ENCODE peak calls at places on chromosome 4, in five cellular contexts. A is body of pancreas, V is right lobe of liver, P is left lung, R is fibroblast of mammary gland. H is an unnamed sample.

GRCh38 chr4:7647932-7648812 is 213.4 kb upstream of the PSAPL1 start:
- DNase-seq in A (no peak), V (peak; percentile 47), P (peak; percentile 83), R (peak; percentile 76), H (peak; percentile 98)

GRCh38 chr4:173821031-173821430 is 291.0 kb upstream of the HAND2 start:
- DNase-seq in A (no peak), V (no peak), P (no peak), R (peak; percentile 74), H (no peak)

GRCh38 chr4:156686120-156686519 is 285.5 kb downstream of the PDGFC start:
- DNase-seq in A (no peak), V (no peak), P (no peak), R (peak; percentile 96), H (no peak)

GRCh38 chr4:1716065-1716945 is 4.2 kb upstream of the SLBP start:
- DNase-seq in A (no peak), V (no peak), P (no peak), R (no peak), H (no peak)

GRCh38 chr4:185039508-185040273 is 21.4 kb downstream of the HELT start:
- DNase-seq in A (peak; percentile 52), V (no peak), P (no peak), R (peak; percentile 66), H (peak; percentile 52)

GRCh38 chr4:48290146-48290772 is 20.6 kb upstream of the TEC start:
- DNase-seq in A (peak; percentile 26), V (no peak), P (no peak), R (peak; percentile 42), H (no peak)

GRCh38 chr4:81913427-81913878 is 441.7 kb upstream of the RASGEF1B start:
- DNase-seq in A (peak; percentile 49), V (no peak), P (peak; percentile 56), R (peak; percentile 41), H (peak; percentile 55)

GRCh38 chr4:153619811-153620210 is 64.3 kb upstream of the TLR2 start:
- DNase-seq in A (no peak), V (no peak), P (no peak), R (no peak), H (no peak)

GRCh38 chr4:158768577-158769174 is at the start of gene FNIP2:
- DNase-seq in A (peak; percentile 84), V (peak; percentile 90), P (peak; percentile 95), R (peak; percentile 58), H (peak; percentile 63)

GRCh38 chr4:186840222-186840701 is 116.6 kb upstream of the FAT1 start:
- DNase-seq in A (no peak), V (no peak), P (no peak), R (peak; percentile 92), H (no peak)

GRCh38 chr4:28369504-28369903 is 1508.9 kb downstream of the STIM2 start:
- DNase-seq in A (no peak), V (no peak), P (no peak), R (peak; percentile 56), H (no peak)

GRCh38 chr4:41889328-41889727 is 45.9 kb upstream of the TMEM33 start:
- DNase-seq in A (no peak), V (no peak), P (no peak), R (no peak), H (no peak)

GRCh38 chr4:55214172-55214571 is 88.8 kb upstream of the KDR start:
- DNase-seq in A (no peak), V (no peak), P (no peak), R (no peak), H (no peak)

GRCh38 chr4:184384810-184385557 is 89.4 kb downstream of the IRF2 start:
- DNase-seq in A (no peak), V (no peak), P (no peak), R (no peak), H (no peak)

GRCh38 chr4:74671074-74671698 is 123.1 kb downstream of the BTC start:
- DNase-seq in A (peak; percentile 22), V (no peak), P (no peak), R (peak; percentile 86), H (peak; percentile 60)

GRCh38 chr4:48079972-48080391 is 54.1 kb downstream of the TXK start:
- DNase-seq in A (no peak), V (no peak), P (no peak), R (no peak), H (no peak)

GRCh38 chr4:1655081-1655480 is 29.0 kb downstream of the FAM53A start:
- DNase-seq in A (no peak), V (no peak), P (no peak), R (no peak), H (no peak)

GRCh38 chr4:168304744-168305459 is 13.7 kb downstream of the DDX60 start:
- DNase-seq in A (no peak), V (no peak), P (no peak), R (peak; percentile 75), H (no peak)

GRCh38 chr4:88600129-88600849 is 8.0 kb downstream of the HERC3 start:
- DNase-seq in A (no peak), V (no peak), P (no peak), R (peak; percentile 51), H (no peak)

GRCh38 chr4:2427383-2428334 is 8.9 kb downstream of the CFAP99 start:
- DNase-seq in A (no peak), V (no peak), P (peak; percentile 32), R (no peak), H (no peak)

GRCh38 chr4:147096667-147097604 is 151.3 kb upstream of the TTC29 start:
- DNase-seq in A (no peak), V (no peak), P (no peak), R (peak; percentile 75), H (no peak)

GRCh38 chr4:105291920-105292319 is 145.2 kb downstream of the TET2 start:
- DNase-seq in A (no peak), V (no peak), P (no peak), R (no peak), H (no peak)

GRCh38 chr4:105605493-105605892 is 53.1 kb downstream of the ARHGEF38 start:
- DNase-seq in A (no peak), V (no peak), P (no peak), R (peak; percentile 32), H (no peak)

GRCh38 chr4:182643801-182644311 is 273.3 kb downstream of the DCTD start:
- DNase-seq in A (no peak), V (no peak), P (no peak), R (peak; percentile 63), H (no peak)

GRCh38 chr4:67873116-67873515 is 10.7 kb downstream of the TMPRSS11D start:
- DNase-seq in A (no peak), V (no peak), P (no peak), R (no peak), H (no peak)

GRCh38 chr4:70577220-70577927 is 14.7 kb upstream of the AMBN start:
- DNase-seq in A (no peak), V (no peak), P (no peak), R (no peak), H (no peak)

GRCh38 chr4:176313596-176314341 is 6.0 kb upstream of the SPCS3 start:
- DNase-seq in A (no peak), V (no peak), P (no peak), R (peak; percentile 29), H (no peak)

GRCh38 chr4:152063301-152064235 is 302.8 kb upstream of the GATB start:
- DNase-seq in A (no peak), V (no peak), P (no peak), R (no peak), H (no peak)

GRCh38 chr4:139014391-139015268 is 951 bp upstream of the NOCT start:
- DNase-seq in A (peak; percentile 26), V (no peak), P (no peak), R (peak; percentile 93), H (peak; percentile 62)

GRCh38 chr4:98293089-98293887 is 32.1 kb downstream of the RAP1GDS1 start:
- DNase-seq in A (no peak), V (no peak), P (no peak), R (no peak), H (no peak)

GRCh38 chr4:3651267-3651846 is 114.8 kb upstream of the ADRA2C start:
- DNase-seq in A (no peak), V (no peak), P (peak; percentile 58), R (no peak), H (no peak)

GRCh38 chr4:88230953-88231835 is 53.2 kb downstream of the PPM1K start:
- DNase-seq in A (no peak), V (no peak), P (no peak), R (peak; percentile 22), H (no peak)

GRCh38 chr4:68209003-68209402 is 36.5 kb downstream of the TMPRSS11B start:
- DNase-seq in A (no peak), V (no peak), P (no peak), R (no peak), H (no peak)

GRCh38 chr4:89294583-89295244 is 12.9 kb downstream of the GPRIN3 start:
- DNase-seq in A (no peak), V (no peak), P (no peak), R (no peak), H (no peak)

GRCh38 chr4:78410651-78411050 is 140.9 kb upstream of the ANXA3 start:
- DNase-seq in A (no peak), V (no peak), P (no peak), R (no peak), H (no peak)

GRCh38 chr4:40731792-40732245 is 17.9 kb upstream of the NSUN7 start:
- DNase-seq in A (peak; percentile 68), V (no peak), P (no peak), R (no peak), H (peak; percentile 84)

GRCh38 chr4:187501731-187502130 is 493.8 kb upstream of the ZFP42 start:
- DNase-seq in A (no peak), V (no peak), P (no peak), R (no peak), H (no peak)

GRCh38 chr4:156830356-156830755 is 141.2 kb downstream of the PDGFC start:
- DNase-seq in A (no peak), V (no peak), P (no peak), R (peak; percentile 93), H (no peak)

GRCh38 chr4:141255016-141255415 is 34.3 kb downstream of the ZNF330 start:
- DNase-seq in A (no peak), V (no peak), P (no peak), R (peak; percentile 35), H (no peak)

GRCh38 chr4:141258558-141258957 is 37.9 kb downstream of the ZNF330 start:
- DNase-seq in A (no peak), V (no peak), P (no peak), R (no peak), H (no peak)

GRCh38 chr4:141254326-141254725 is 33.6 kb downstream of the ZNF330 start:
- DNase-seq in A (no peak), V (no peak), P (no peak), R (no peak), H (no peak)
- TF ChIP-seq CTCF in A (no peak), V (no peak), P (no peak), R (no peak), H (no peak)

GRCh38 chr4:94758700-94759399 is 1.1 kb downstream of the BMPR1B start:
- DNase-seq in A (no peak), V (no peak), P (no peak), R (no peak), H (no peak)
- TF ChIP-seq CTCF in A (no peak), V (no peak), P (no peak), R (no peak), H (no peak)

GRCh38 chr4:132076829-132077228 is 1072.3 kb upstream of the PCDH10 start:
- DNase-seq in A (no peak), V (no peak), P (no peak), R (no peak), H (no peak)
- TF ChIP-seq CTCF in A (no peak), V (no peak), P (no peak), R (no peak), H (no peak)

GRCh38 chr4:27040351-27040750 is 179.7 kb downstream of the STIM2 start:
- DNase-seq in A (no peak), V (no peak), P (peak; percentile 49), R (no peak), H (no peak)
- TF ChIP-seq CTCF in A (no peak), V (no peak), P (no peak), R (no peak), H (no peak)